ENCODE peak calls at places on chromosome 12, in four cellular contexts. X is fibroblast of the conjunctiva, V is skeletal muscle cell, L is mammary epithelial cell. C is an unnamed sample.

GRCh38 chr12:120216742-120217595 is 16.1 kb upstream of the RPLP0 start:
- DNase-seq in X (no peak), L (no peak), V (no peak), C (no peak)

GRCh38 chr12:83656004-83656403 is 969.3 kb downstream of the TMTC2 start:
- DNase-seq in L (no peak), V (no peak), X (no peak), C (no peak)

GRCh38 chr12:30753233-30753632 is 1.5 kb downstream of the CAPRIN2 start:
- DNase-seq in V (no peak), X (no peak), L (peak; percentile 13), C (no peak)

GRCh38 chr12:43766291-43766690 is 7.5 kb downstream of the IRAK4 start:
- DNase-seq in X (no peak), L (peak; percentile 11), V (no peak), C (no peak)

GRCh38 chr12:94100990-94101901 is 47.1 kb upstream of the PLXNC1 start:
- DNase-seq in L (peak; percentile 49), X (peak; percentile 40), V (no peak), C (no peak)

GRCh38 chr12:52019123-52019770 is 12.5 kb downstream of the TAMALIN start:
- DNase-seq in X (no peak), L (no peak), V (no peak), C (no peak)

GRCh38 chr12:87150969-87151662 is 878.1 kb downstream of the C12orf50 start:
- DNase-seq in X (no peak), V (no peak), L (peak; percentile 58), C (no peak)

GRCh38 chr12:126248871-126249403 is 1183.7 kb downstream of the AACS start:
- DNase-seq in L (no peak), X (no peak), V (no peak), C (peak; percentile 38)

GRCh38 chr12:80271770-80272169 is 172.3 kb upstream of the PTPRQ start:
- DNase-seq in X (no peak), V (no peak), L (no peak), C (no peak)

GRCh38 chr12:42483534-42483857 is 106.0 kb downstream of the PRICKLE1 start:
- DNase-seq in X (no peak), V (no peak), L (peak; percentile 42), C (no peak)

GRCh38 chr12:54220092-54220557 is 31.3 kb upstream of the SMUG1 start:
- DNase-seq in L (peak; percentile 79), V (no peak), X (peak; percentile 57), C (no peak)

GRCh38 chr12:91387461-91388134 is 205.0 kb upstream of the DCN start:
- DNase-seq in L (no peak), V (no peak), X (no peak), C (no peak)

GRCh38 chr12:90621927-90622326 is 333.0 kb downstream of the CCER1 start:
- DNase-seq in X (no peak), L (peak; percentile 26), V (peak; percentile 62), C (peak; percentile 20)

GRCh38 chr12:65816086-65816485 is 8.2 kb upstream of the HMGA2 start:
- DNase-seq in L (no peak), V (no peak), X (no peak), C (no peak)

GRCh38 chr12:4112734-4113396 is 160.7 kb upstream of the CCND2 start:
- DNase-seq in X (no peak), L (peak; percentile 71), V (peak; percentile 65), C (peak; percentile 19)

GRCh38 chr12:46915861-46916260 is 90.1 kb upstream of the SLC38A4 start:
- DNase-seq in V (peak; percentile 74), L (no peak), X (peak; percentile 23), C (no peak)

GRCh38 chr12:85509857-85510256 is 229.8 kb downstream of the ALX1 start:
- DNase-seq in L (peak; percentile 73), V (no peak), X (no peak), C (peak; percentile 17)

GRCh38 chr12:113155641-113156040 is 6.1 kb downstream of the CFAP73 start:
- DNase-seq in V (no peak), L (no peak), X (no peak), C (no peak)

GRCh38 chr12:105738036-105738435 is 400.7 kb downstream of the NUAK1 start:
- DNase-seq in V (no peak), X (no peak), L (no peak), C (no peak)

GRCh38 chr12:14772946-14773345 is 30.3 kb downstream of the WBP11 start:
- DNase-seq in V (no peak), L (no peak), X (no peak), C (no peak)

GRCh38 chr12:85457026-85457425 is 177.0 kb downstream of the ALX1 start:
- DNase-seq in L (no peak), V (no peak), X (no peak), C (no peak)

GRCh38 chr12:2231956-2232355 is 179.2 kb downstream of the CACNA1C start:
- DNase-seq in X (no peak), V (no peak), L (no peak), C (no peak)

GRCh38 chr12:98332626-98333025 is 182.8 kb upstream of the TMPO start:
- DNase-seq in V (no peak), L (no peak), X (no peak), C (no peak)

GRCh38 chr12:4781212-4781611 is 61.0 kb downstream of the GALNT8 start:
- DNase-seq in X (no peak), L (peak; percentile 20), V (no peak), C (no peak)

GRCh38 chr12:120225200-120225558 is 24.3 kb upstream of the RPLP0 start:
- DNase-seq in L (no peak), V (no peak), X (no peak), C (no peak)

GRCh38 chr12:106910202-106910601 is 45.5 kb upstream of the TMEM263 start:
- DNase-seq in V (no peak), L (no peak), X (no peak), C (no peak)

GRCh38 chr12:49059063-49059384 is 1.6 kb downstream of the KMT2D start:
- DNase-seq in L (peak; percentile 1), X (no peak), V (no peak), C (no peak)

GRCh38 chr12:45314770-45315169 is 98.9 kb downstream of the ANO6 start:
- DNase-seq in V (no peak), X (no peak), L (no peak), C (no peak)

GRCh38 chr12:126667340-126667739 is 1599.6 kb upstream of the TMEM132C start:
- DNase-seq in X (peak; percentile 64), V (peak; percentile 88), L (peak; percentile 1), C (peak; percentile 79)

GRCh38 chr12:13275366-13275765 is 78.8 kb downstream of the EMP1 start:
- DNase-seq in L (no peak), X (no peak), V (no peak), C (no peak)